ENCODE peak calls at places on chromosome 16, in six cellular contexts. One of them, this sample, is unnamed.

GRCh38 chr16:23302045-23302956 is at the start of gene SCNN1B:
- DNase-seq in NCI-H1436: no peak
- DNase-seq in left cardiac atrium: no peak
- DNase-seq in HFFc6: no peak
- DNase-seq in NCI-H2107: no peak
- DNase-seq in lower leg skin: no peak
- DNase-seq in this sample: peak; percentile 70

GRCh38 chr16:89391-90302 is 11.6 kb downstream of the MPG start:
- DNase-seq in NCI-H1436: no peak
- DNase-seq in left cardiac atrium: no peak
- DNase-seq in HFFc6: no peak
- DNase-seq in NCI-H2107: no peak
- DNase-seq in lower leg skin: no peak
- DNase-seq in this sample: no peak

GRCh38 chr16:77376358-77376757 is 58.5 kb downstream of the ADAMTS18 start:
- DNase-seq in NCI-H1436: no peak
- DNase-seq in left cardiac atrium: no peak
- DNase-seq in HFFc6: no peak
- DNase-seq in NCI-H2107: no peak
- DNase-seq in lower leg skin: no peak
- DNase-seq in this sample: no peak

GRCh38 chr16:25189305-25189704 is 27.4 kb upstream of the AQP8 start:
- DNase-seq in NCI-H1436: no peak
- DNase-seq in left cardiac atrium: no peak
- DNase-seq in HFFc6: no peak
- DNase-seq in NCI-H2107: no peak
- DNase-seq in lower leg skin: no peak
- DNase-seq in this sample: no peak

GRCh38 chr16:68728558-68728957 is 8.5 kb upstream of the CDH1 start:
- DNase-seq in NCI-H1436: no peak
- DNase-seq in left cardiac atrium: no peak
- DNase-seq in HFFc6: no peak
- DNase-seq in NCI-H2107: no peak
- DNase-seq in lower leg skin: no peak
- DNase-seq in this sample: no peak

GRCh38 chr16:66511615-66512500 is 38.1 kb downstream of the TK2 start:
- DNase-seq in NCI-H1436: no peak
- DNase-seq in left cardiac atrium: no peak
- DNase-seq in HFFc6: peak; percentile 72
- DNase-seq in NCI-H2107: no peak
- DNase-seq in lower leg skin: peak; percentile 88
- DNase-seq in this sample: no peak

GRCh38 chr16:50462793-50463507 is 85.2 kb upstream of the NKD1 start:
- DNase-seq in NCI-H1436: no peak
- DNase-seq in left cardiac atrium: no peak
- DNase-seq in HFFc6: no peak
- DNase-seq in NCI-H2107: no peak
- DNase-seq in lower leg skin: peak; percentile 72
- DNase-seq in this sample: no peak

GRCh38 chr16:81401035-81401950 is 43.3 kb upstream of the CMIP start:
- DNase-seq in NCI-H1436: peak; percentile 12
- DNase-seq in left cardiac atrium: peak; percentile 82
- DNase-seq in HFFc6: peak; percentile 74
- DNase-seq in NCI-H2107: no peak
- DNase-seq in lower leg skin: peak; percentile 91
- DNase-seq in this sample: no peak

GRCh38 chr16:5502467-5502869 is 404.9 kb upstream of the EEF2KMT start:
- DNase-seq in NCI-H1436: no peak
- DNase-seq in left cardiac atrium: no peak
- DNase-seq in HFFc6: peak; percentile 2
- DNase-seq in NCI-H2107: no peak
- DNase-seq in lower leg skin: no peak
- DNase-seq in this sample: no peak

GRCh38 chr16:14321542-14321941 is 250.4 kb downstream of the MRTFB start:
- DNase-seq in NCI-H1436: peak; percentile 98
- DNase-seq in left cardiac atrium: no peak
- DNase-seq in HFFc6: no peak
- DNase-seq in NCI-H2107: peak; percentile 96
- DNase-seq in lower leg skin: no peak
- DNase-seq in this sample: no peak

GRCh38 chr16:47503936-47504335 is 42.8 kb downstream of the PHKB start:
- DNase-seq in NCI-H1436: no peak
- DNase-seq in left cardiac atrium: no peak
- DNase-seq in HFFc6: peak; percentile 12
- DNase-seq in NCI-H2107: no peak
- DNase-seq in lower leg skin: no peak
- DNase-seq in this sample: no peak

GRCh38 chr16:22728167-22728836 is 85.7 kb upstream of the HS3ST2 start:
- DNase-seq in NCI-H1436: no peak
- DNase-seq in left cardiac atrium: no peak
- DNase-seq in HFFc6: no peak
- DNase-seq in NCI-H2107: no peak
- DNase-seq in lower leg skin: no peak
- DNase-seq in this sample: no peak

GRCh38 chr16:2468725-2469398 is 2.2 kb upstream of the NTN3 start:
- DNase-seq in NCI-H1436: peak; percentile 97
- DNase-seq in left cardiac atrium: no peak
- DNase-seq in HFFc6: no peak
- DNase-seq in NCI-H2107: peak; percentile 96
- DNase-seq in lower leg skin: no peak
- DNase-seq in this sample: no peak

GRCh38 chr16:12002447-12003006 is 26.0 kb downstream of the SNX29 start:
- DNase-seq in NCI-H1436: peak; percentile 79
- DNase-seq in left cardiac atrium: peak; percentile 40
- DNase-seq in HFFc6: peak; percentile 18
- DNase-seq in NCI-H2107: peak; percentile 73
- DNase-seq in lower leg skin: no peak
- DNase-seq in this sample: no peak

GRCh38 chr16:81189100-81189664 is 49.3 kb upstream of the BCO1 start:
- DNase-seq in NCI-H1436: no peak
- DNase-seq in left cardiac atrium: peak; percentile 84
- DNase-seq in HFFc6: peak; percentile 35
- DNase-seq in NCI-H2107: no peak
- DNase-seq in lower leg skin: peak; percentile 94
- DNase-seq in this sample: peak; percentile 71

GRCh38 chr16:25093208-25094061 is 18.1 kb upstream of the LCMT1 start:
- DNase-seq in NCI-H1436: no peak
- DNase-seq in left cardiac atrium: no peak
- DNase-seq in HFFc6: no peak
- DNase-seq in NCI-H2107: no peak
- DNase-seq in lower leg skin: no peak
- DNase-seq in this sample: no peak

GRCh38 chr16:71230122-71230845 is at the start of gene HYDIN:
- DNase-seq in NCI-H1436: peak; percentile 83
- DNase-seq in left cardiac atrium: peak; percentile 54
- DNase-seq in HFFc6: no peak
- DNase-seq in NCI-H2107: peak; percentile 12
- DNase-seq in lower leg skin: no peak
- DNase-seq in this sample: peak; percentile 75

GRCh38 chr16:49470550-49470949 is 96.9 kb downstream of the C16orf78 start:
- DNase-seq in NCI-H1436: no peak
- DNase-seq in left cardiac atrium: no peak
- DNase-seq in HFFc6: no peak
- DNase-seq in NCI-H2107: no peak
- DNase-seq in lower leg skin: no peak
- DNase-seq in this sample: peak; percentile 18

GRCh38 chr16:50464325-50465290 is 83.6 kb upstream of the NKD1 start:
- DNase-seq in NCI-H1436: no peak
- DNase-seq in left cardiac atrium: no peak
- DNase-seq in HFFc6: no peak
- DNase-seq in NCI-H2107: no peak
- DNase-seq in lower leg skin: peak; percentile 79
- DNase-seq in this sample: no peak

GRCh38 chr16:50244504-50245416 is 21.6 kb upstream of the ADCY7 start:
- DNase-seq in NCI-H1436: no peak
- DNase-seq in left cardiac atrium: no peak
- DNase-seq in HFFc6: no peak
- DNase-seq in NCI-H2107: no peak
- DNase-seq in lower leg skin: no peak
- DNase-seq in this sample: no peak

This sample was measured in lower lobe of right lung.